ENCODE peak calls at places on chromosomes 3 and 15, in ten cellular contexts. G is AG04449; S is astrocyte of the cerebellum; C is left ventricle myocardium inferior; M is fibroblast of pulmonary artery; W is adrenal gland; Z is H9; L is CD8-positive, alpha-beta T cell; A is WTC11; O is HFFc6. E is an unnamed sample.

GRCh38 chr3:56131976-56132590 is 336.2 kb downstream of the ERC2 start:
- DNase-seq in S (peak), G (peak), O (peak), A (no peak), C (no peak), Z (no peak), M (peak), W (peak), L (no peak), E (peak)

GRCh38 chr3:114624676-114625181 is 330.9 kb downstream of the TIGIT start:
- DNase-seq in C (peak), A (no peak), S (peak), L (no peak), Z (peak), G (peak), M (peak), O (peak), W (peak), E (peak)

GRCh38 chr15:68218847-68219798 is 10.4 kb downstream of the CLN6 start:
- DNase-seq in A (no peak), G (no peak), O (no peak), W (no peak), S (no peak), Z (no peak), M (no peak), C (no peak), L (no peak), E (no peak)

GRCh38 chr3:75265897-75266296 is 398.2 kb upstream of the FRG2C start:
- DNase-seq in S (no peak), O (no peak), A (no peak), G (no peak), Z (no peak), M (no peak), L (no peak), W (no peak), C (no peak), E (no peak)

GRCh38 chr3:34276342-34276741 is 477.9 kb downstream of the PDCD6IP start:
- DNase-seq in L (no peak), S (no peak), A (no peak), W (no peak), Z (no peak), M (no peak), C (no peak), G (no peak), O (no peak), E (no peak)

GRCh38 chr3:21979706-21980105 is 228.7 kb upstream of the ZNF385D start:
- DNase-seq in G (peak), O (peak), C (no peak), Z (no peak), A (no peak), S (peak), M (peak), W (no peak), L (no peak), E (no peak)

GRCh38 chr3:128517648-128518047 is 24.6 kb upstream of the GATA2 start:
- DNase-seq in S (no peak), Z (peak), O (no peak), W (no peak), G (no peak), L (no peak), M (no peak), A (no peak), C (no peak), E (no peak)

GRCh38 chr3:195060531-195061385 is 210.2 kb downstream of the XXYLT1 start:
- DNase-seq in G (no peak), C (peak), A (no peak), W (peak), S (no peak), M (no peak), L (no peak), O (no peak), Z (no peak), E (no peak)

GRCh38 chr3:129077222-129077621 is 16.6 kb downstream of the GP9 start:
- DNase-seq in S (no peak), Z (no peak), L (no peak), O (peak), A (no peak), M (peak), W (no peak), G (no peak), C (no peak), E (no peak)

GRCh38 chr3:50503504-50503903 is at the start of gene CACNA2D2:
- DNase-seq in C (peak), S (no peak), O (no peak), M (no peak), L (peak), W (peak), A (peak), Z (peak), G (no peak), E (no peak)

DNA sequence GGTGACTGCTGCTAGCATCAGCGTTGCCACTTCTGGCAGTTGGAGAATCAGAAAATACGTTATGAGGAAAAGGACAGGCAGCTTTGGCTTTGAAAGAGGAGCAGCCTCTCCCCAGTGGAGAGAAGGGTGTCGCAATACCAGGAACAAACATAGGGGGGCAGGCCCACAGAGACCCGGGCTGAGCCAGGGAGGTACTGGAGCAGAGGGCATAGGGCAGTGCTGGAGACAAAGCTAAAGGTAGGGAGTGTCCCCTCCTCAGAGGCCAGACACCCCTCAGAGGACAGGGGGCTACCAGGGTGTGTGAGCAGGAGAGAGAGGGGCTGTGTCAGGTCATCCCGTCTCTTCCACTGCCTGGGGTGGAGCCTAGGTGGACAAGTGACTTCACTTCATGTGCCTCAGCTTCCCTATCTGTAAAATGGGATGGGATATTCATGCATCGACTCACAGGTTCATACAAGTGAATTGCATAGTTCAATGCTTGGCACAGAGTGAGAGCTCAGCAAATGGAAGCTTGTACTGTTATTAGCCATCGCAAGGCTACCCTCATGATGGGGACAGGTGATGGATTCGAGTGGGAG is 49.7 kb upstream of the LIMD1 start:
- DNase-seq in M (no peak), O (no peak), C (no peak), A (no peak), Z (no peak), G (no peak), W (no peak), L (no peak), S (no peak), E (no peak)
- TF ChIP-seq CTCF in M (peak), O (peak), C (no peak), A (no peak), Z (peak), G (peak), W (no peak), L (no peak), S (peak), E (no peak)

GRCh38 chr15:84979651-84980050 is 2.0 kb upstream of the PDE8A start:
- DNase-seq in Z (peak), O (no peak), C (peak), W (peak), S (no peak), G (no peak), L (no peak), M (no peak), A (peak), E (no peak)

GRCh38 chr15:84980196-84981053 is 1.2 kb upstream of the PDE8A start:
- DNase-seq in S (peak), L (peak), Z (peak), A (peak), G (peak), C (peak), O (peak), W (peak), M (peak), E (no peak)

GRCh38 chr15:84982301-84982920 is 755 bp downstream of the PDE8A start:
- DNase-seq in O (no peak), A (no peak), M (peak), S (no peak), Z (peak), W (peak), C (peak), G (no peak), L (peak), E (no peak)

GRCh38 chr15:84981711-84982300 is at the start of gene PDE8A:
- DNase-seq in A (peak), Z (peak), S (no peak), G (no peak), W (peak), O (peak), L (peak), M (peak), C (peak), E (no peak)

DNA sequence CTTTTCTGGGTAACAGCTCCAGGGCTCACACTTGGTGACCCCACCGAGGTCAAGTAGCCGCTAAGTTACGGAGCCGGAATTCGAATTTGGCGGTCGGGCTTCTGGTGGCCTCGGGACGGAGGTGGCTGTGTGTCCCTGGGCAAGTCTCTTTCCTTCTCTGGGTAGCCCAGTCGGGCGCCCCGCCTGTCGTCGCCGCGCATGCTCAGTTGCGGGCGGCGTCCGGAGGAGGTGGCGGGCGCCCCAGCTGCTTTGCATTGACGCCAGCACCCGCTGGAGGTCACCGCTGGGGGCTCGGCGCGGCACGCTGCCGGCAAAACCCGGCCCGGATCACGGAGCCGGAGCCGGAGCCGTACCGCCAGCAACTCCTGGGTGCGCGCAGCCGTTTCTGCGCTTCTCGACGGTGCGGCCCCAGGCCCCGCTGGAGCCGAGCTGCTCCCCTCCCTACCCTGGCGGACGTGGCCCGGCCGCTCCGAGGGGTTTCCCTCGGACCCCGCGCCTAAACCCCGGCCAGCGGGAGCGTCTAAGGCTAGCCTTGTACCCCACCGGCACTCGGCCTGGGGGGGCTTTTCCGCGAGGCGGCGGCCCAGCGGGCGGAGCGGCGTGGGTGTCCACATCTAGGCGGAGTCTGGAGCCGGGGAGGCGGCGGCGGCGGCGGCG is 474 bp upstream of the PDE8A start:
- DNase-seq in M (peak), A (peak), W (peak), G (peak), O (peak), C (peak), S (peak), L (peak), Z (peak), E (peak)
- TF ChIP-seq CTCF in M (no peak), A (no peak), W (no peak), G (peak), O (peak), C (peak), S (no peak), L (no peak), Z (peak), E (no peak)

GRCh38 chr15:81133782-81134461 is at the start of gene CFAP161:
- DNase-seq in A (peak), O (peak), Z (peak), M (peak), S (peak), C (peak), W (peak), G (no peak), L (peak), E (no peak)
- TF ChIP-seq CTCF in A (no peak), O (no peak), Z (no peak), M (no peak), S (no peak), C (peak), W (no peak), G (no peak), L (no peak), E (no peak)

GRCh38 chr15:36332896-36333295 is 246.5 kb upstream of the CDIN1 start:
- DNase-seq in L (no peak), O (no peak), G (no peak), S (no peak), C (no peak), M (no peak), Z (no peak), A (no peak), W (no peak), E (no peak)
- TF ChIP-seq CTCF in L (no peak), O (no peak), G (no peak), S (no peak), C (no peak), M (no peak), Z (no peak), A (no peak), W (no peak), E (no peak)

GRCh38 chr3:85605066-85605465 is 646.3 kb downstream of the CADM2 start:
- DNase-seq in Z (no peak), G (no peak), M (no peak), O (no peak), A (no peak), C (no peak), L (no peak), S (no peak), W (no peak), E (no peak)

DNA sequence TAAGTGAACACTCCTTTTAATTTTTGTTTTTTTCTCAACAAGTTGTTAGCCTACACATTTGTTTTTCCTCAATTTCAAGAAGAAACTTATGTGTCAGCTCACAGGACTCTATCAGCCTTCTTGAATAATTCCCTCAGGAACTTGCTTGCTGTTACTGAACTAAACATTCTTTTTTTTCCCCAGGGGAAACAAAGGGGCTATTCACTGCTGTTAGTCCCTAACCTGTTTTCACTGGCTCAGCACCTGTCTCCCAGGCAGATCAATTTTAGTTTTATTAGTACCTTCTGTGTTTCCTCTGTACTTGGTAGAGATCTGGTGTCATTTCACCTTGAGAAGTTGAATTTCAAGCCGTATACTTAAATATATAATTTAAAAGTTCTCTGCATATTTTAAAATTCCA is 644.6 kb downstream of the CADM2 start:
- DNase-seq in Z (no peak), C (no peak), O (no peak), M (no peak), W (no peak), G (no peak), A (no peak), S (no peak), L (no peak), E (no peak)
- TF ChIP-seq CTCF in Z (no peak), C (no peak), O (no peak), M (no peak), W (no peak), G (no peak), A (no peak), S (no peak), L (no peak), E (no peak)

DNA sequence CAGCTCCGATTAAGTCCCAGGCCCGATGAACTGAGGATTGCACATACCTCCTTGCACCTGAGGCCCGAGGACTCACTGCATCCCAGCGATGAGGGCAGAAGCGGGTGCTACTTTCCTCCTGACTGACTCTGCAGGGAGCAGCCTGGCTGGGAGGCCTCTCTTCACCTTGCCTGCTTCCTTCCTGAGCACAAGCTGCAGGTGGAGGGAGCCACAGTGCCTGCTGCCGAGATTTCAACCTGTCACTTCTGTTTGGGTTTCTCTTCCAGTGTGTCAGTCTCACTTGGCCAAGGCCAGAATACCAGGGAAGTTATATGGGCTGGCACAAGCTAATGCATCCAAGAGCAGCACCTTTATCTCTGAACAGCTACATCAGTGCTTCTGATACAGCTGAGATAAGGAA is 185.4 kb downstream of the NTRK3 start:
- DNase-seq in M (no peak), W (no peak), A (no peak), S (no peak), O (no peak), G (no peak), L (no peak), Z (no peak), C (no peak), E (no peak)
- TF ChIP-seq CTCF in M (no peak), W (no peak), A (no peak), S (no peak), O (no peak), G (no peak), L (no peak), Z (no peak), C (no peak), E (no peak)

GRCh38 chr3:97971679-97972567 is at the start of gene RIOX2:
- DNase-seq in G (no peak), A (peak), W (peak), C (peak), M (peak), S (no peak), O (peak), L (peak), Z (peak), E (no peak)
- TF ChIP-seq CTCF in G (peak), A (no peak), W (no peak), C (no peak), M (no peak), S (no peak), O (peak), L (no peak), Z (no peak), E (peak)

GRCh38 chr15:100669260-100669659 is 66.9 kb downstream of the ASB7 start:
- DNase-seq in L (no peak), C (no peak), O (no peak), W (no peak), G (no peak), A (no peak), M (no peak), Z (peak), S (no peak), E (no peak)

GRCh38 chr15:100670505-100671021 is 68.2 kb downstream of the ASB7 start:
- DNase-seq in M (no peak), Z (peak), S (no peak), C (no peak), A (no peak), W (no peak), O (no peak), L (no peak), G (no peak), E (no peak)

GRCh38 chr15:100672959-100673358 is 70.6 kb downstream of the ASB7 start:
- DNase-seq in G (no peak), M (no peak), Z (no peak), C (no peak), L (no peak), O (no peak), A (no peak), W (no peak), S (no peak), E (no peak)

GRCh38 chr15:100671124-100671680 is 68.8 kb downstream of the ASB7 start:
- DNase-seq in L (no peak), Z (no peak), S (no peak), M (no peak), W (no peak), G (no peak), C (no peak), A (no peak), O (no peak), E (no peak)

DNA sequence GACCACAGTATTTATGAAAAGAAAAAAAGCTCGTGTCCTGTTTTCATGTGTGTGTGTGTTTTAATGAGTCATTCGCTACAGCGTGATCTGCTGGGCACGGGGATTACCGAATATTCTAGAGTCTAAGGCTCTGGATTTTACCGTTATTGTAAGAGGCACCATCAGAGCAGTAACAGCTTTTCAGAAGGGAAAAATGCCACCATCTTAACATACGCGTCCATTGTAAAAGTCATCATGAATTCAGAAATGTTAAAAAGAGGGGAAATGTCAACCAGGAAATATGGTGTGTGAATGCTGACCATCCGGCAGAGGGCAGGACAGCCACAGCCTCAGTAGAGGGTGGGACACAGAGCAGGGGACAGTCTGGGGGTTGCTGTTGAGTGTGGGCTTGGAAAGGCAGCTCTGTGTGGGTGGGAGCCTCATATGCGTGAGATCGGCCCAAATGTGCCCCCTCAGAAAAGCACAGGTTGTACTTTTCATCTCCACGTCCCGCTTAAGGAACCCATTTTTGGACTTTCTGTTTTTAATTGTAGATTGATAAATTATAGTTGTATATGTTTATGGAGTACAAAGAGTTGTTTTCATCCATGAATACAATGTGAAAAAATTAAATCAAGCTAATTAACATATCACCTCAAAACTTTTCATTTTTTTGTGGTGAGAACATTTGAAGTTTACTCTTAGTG is 69.6 kb downstream of the ASB7 start:
- DNase-seq in C (no peak), W (peak), M (peak), G (no peak), L (no peak), Z (peak), A (peak), S (no peak), O (peak), E (no peak)
- TF ChIP-seq CTCF in C (peak), W (peak), M (peak), G (peak), L (no peak), Z (peak), A (peak), S (peak), O (peak), E (peak)

GRCh38 chr15:40960926-40961325 is 7.7 kb downstream of the CHAC1 start:
- DNase-seq in O (no peak), S (no peak), G (no peak), L (no peak), Z (no peak), M (no peak), W (no peak), C (no peak), A (no peak), E (no peak)
- TF ChIP-seq CTCF in O (no peak), S (no peak), G (no peak), L (no peak), Z (no peak), M (no peak), W (no peak), C (no peak), A (no peak), E (no peak)

GRCh38 chr3:153210116-153210515 is 48.1 kb downstream of the RAP2B start:
- DNase-seq in Z (no peak), W (no peak), C (no peak), O (peak), G (no peak), L (peak), A (no peak), M (peak), S (no peak), E (no peak)
- TF ChIP-seq CTCF in Z (peak), W (no peak), C (no peak), O (peak), G (no peak), L (peak), A (no peak), M (peak), S (no peak), E (no peak)

E was measured in AG09319.